ENCODE peak calls at places on chromosomes 5 and 9, in five cellular contexts. Q, R, Y, W and J are unnamed samples.

GRCh38 chr5:61735999-61736398 is 403.9 kb downstream of the ZSWIM6 start:
- DNase-seq in W (no peak), R (no peak), Q (no peak), Y (no peak), J (no peak)

GRCh38 chr5:178695560-178695959 is 34.9 kb downstream of the ZNF354A start:
- DNase-seq in W (no peak), Y (no peak), Q (no peak), R (no peak), J (no peak)

GRCh38 chr9:2018764-2019548 is 3.8 kb downstream of the SMARCA2 start:
- DNase-seq in W (no peak), Q (no peak), R (peak; percentile 22), Y (no peak), J (no peak)

GRCh38 chr5:179608131-179608581 is 15.3 kb downstream of the HNRNPH1 start:
- DNase-seq in Q (no peak), Y (no peak), R (no peak), W (no peak), J (no peak)

GRCh38 chr5:116942622-116943021 is 368.0 kb upstream of the SEMA6A start:
- DNase-seq in Y (no peak), W (no peak), R (no peak), Q (no peak), J (no peak)

GRCh38 chr9:93890436-93890935 is 64.7 kb downstream of the BARX1 start:
- DNase-seq in W (no peak), Y (no peak), Q (no peak), R (no peak), J (no peak)

GRCh38 chr9:477146-477545 is 262.5 kb downstream of the DOCK8 start:
- DNase-seq in Q (no peak), Y (no peak), W (no peak), R (no peak), J (no peak)

GRCh38 chr5:104635216-104635615 is 1072.6 kb upstream of the NUDT12 start:
- DNase-seq in R (no peak), Q (peak; percentile 3), W (no peak), Y (no peak), J (no peak)

GRCh38 chr5:63125862-63126261 is 547.2 kb downstream of the LRRC70 start:
- DNase-seq in R (no peak), Q (peak; percentile 71), W (no peak), Y (no peak), J (no peak)

GRCh38 chr9:23693374-23693773 is 132.7 kb downstream of the ELAVL2 start:
- DNase-seq in Y (no peak), Q (no peak), R (no peak), W (no peak), J (no peak)

GRCh38 chr5:220008-220407 is 1.9 kb downstream of the SDHA start:
- DNase-seq in Q (no peak), Y (no peak), W (no peak), R (peak; percentile 50), J (no peak)

GRCh38 chr5:159712672-159713071 is 203.6 kb upstream of the ADRA1B start:
- DNase-seq in Q (no peak), Y (no peak), R (no peak), W (no peak), J (no peak)

GRCh38 chr9:89815061-89815902 is 210.5 kb downstream of the GADD45G start:
- DNase-seq in Y (no peak), Q (no peak), R (no peak), W (no peak), J (no peak)

GRCh38 chr5:159319363-159319762 is 10.9 kb downstream of the IL12B start:
- DNase-seq in Y (no peak), Q (no peak), W (no peak), R (no peak), J (no peak)

GRCh38 chr5:147558826-147559225 is 49.0 kb upstream of the DPYSL3 start:
- DNase-seq in W (peak; percentile 72), Q (peak; percentile 88), Y (peak; percentile 65), R (no peak), J (no peak)

GRCh38 chr5:10246761-10247160 is 2.9 kb downstream of the ATPSCKMT start:
- DNase-seq in Y (no peak), R (no peak), Q (no peak), W (no peak), J (no peak)

GRCh38 chr5:135535820-135536801 is at the start of gene NEUROG1:
- DNase-seq in Y (no peak), Q (no peak), W (no peak), R (no peak), J (no peak)

GRCh38 chr5:107894361-107894760 is 223.6 kb upstream of the EFNA5 start:
- DNase-seq in Y (no peak), R (no peak), Q (peak; percentile 43), W (no peak), J (no peak)

GRCh38 chr5:68562308-68562707 is 346.8 kb downstream of the PIK3R1 start:
- DNase-seq in Y (peak; percentile 57), W (no peak), Q (peak; percentile 98), R (peak; percentile 20), J (no peak)

GRCh38 chr5:31987985-31988710 is 186.0 kb downstream of the GOLPH3 start:
- DNase-seq in R (no peak), W (no peak), Y (no peak), Q (peak; percentile 93), J (no peak)

GRCh38 chr9:92764381-92764987 is at the start of gene BICD2:
- DNase-seq in R (no peak), W (no peak), Y (peak; percentile 41), Q (no peak), J (no peak)

GRCh38 chr9:89623925-89624420 is 19.2 kb downstream of the GADD45G start:
- DNase-seq in W (no peak), Y (no peak), Q (no peak), R (no peak), J (peak; percentile 44)

GRCh38 chr9:69945671-69946141 is 97.9 kb upstream of the MAMDC2 start:
- DNase-seq in W (peak; percentile 64), Y (no peak), R (peak; percentile 1), Q (peak; percentile 76), J (no peak)

GRCh38 chr9:134463293-134463692 is 137.0 kb downstream of the RXRA start:
- DNase-seq in Y (no peak), Q (no peak), W (no peak), R (no peak), J (no peak)

GRCh38 chr5:156526081-156527017 is 199.4 kb downstream of the SGCD start:
- DNase-seq in Q (no peak), W (no peak), Y (no peak), R (no peak), J (no peak)

GRCh38 chr9:13139641-13140171 is 139.8 kb downstream of the MPDZ start:
- DNase-seq in Q (peak; percentile 90), R (no peak), W (no peak), Y (no peak), J (peak; percentile 15)

GRCh38 chr5:76256116-76256889 is 146.8 kb upstream of the IQGAP2 start:
- DNase-seq in W (peak; percentile 33), Y (peak; percentile 18), Q (peak; percentile 79), R (peak; percentile 83), J (peak; percentile 27)

GRCh38 chr9:77802512-77803293 is 154.6 kb upstream of the GNA14 start:
- DNase-seq in Q (no peak), R (no peak), W (no peak), Y (no peak), J (no peak)

GRCh38 chr9:89664896-89665329 is 60.1 kb downstream of the GADD45G start:
- DNase-seq in Y (no peak), R (peak; percentile 95), W (no peak), Q (no peak), J (no peak)

GRCh38 chr9:97046228-97046627 is 7.3 kb upstream of the CTSV start:
- DNase-seq in Q (peak; percentile 7), Y (no peak), R (peak; percentile 80), W (no peak), J (no peak)

GRCh38 chr9:19049872-19050636 is 827 bp downstream of the RRAGA start:
- DNase-seq in R (peak; percentile 31), Q (peak; percentile 53), W (no peak), Y (no peak), J (peak; percentile 58)

GRCh38 chr5:149450199-149450598 is 71.1 kb upstream of the IL17B start:
- DNase-seq in W (peak; percentile 73), R (peak; percentile 5), Q (peak; percentile 91), Y (peak; percentile 76), J (no peak)

GRCh38 chr9:93262537-93263310 is 78.8 kb downstream of the WNK2 start:
- DNase-seq in Q (no peak), R (peak; percentile 47), W (peak; percentile 10), Y (no peak), J (no peak)

GRCh38 chr9:136586391-136586790 is 40.5 kb upstream of the NOTCH1 start:
- DNase-seq in Q (no peak), R (no peak), Y (no peak), W (no peak), J (no peak)
- H3K27ac ChIP-seq in Q (no peak overlapping the region), R (no peak overlapping the region), Y (no peak overlapping the region), W (no peak overlapping the region), J (no peak overlapping the region)

GRCh38 chr5:119367502-119368237 is 11.9 kb downstream of the TNFAIP8 start:
- DNase-seq in Y (no peak), Q (peak; percentile 44), R (no peak), W (no peak), J (no peak)
- H3K27ac ChIP-seq in Y (no peak overlapping the region), Q (no peak overlapping the region), R (no peak overlapping the region), W (peak overlapping the region; percentile 75), J (no peak overlapping the region)

DNA sequence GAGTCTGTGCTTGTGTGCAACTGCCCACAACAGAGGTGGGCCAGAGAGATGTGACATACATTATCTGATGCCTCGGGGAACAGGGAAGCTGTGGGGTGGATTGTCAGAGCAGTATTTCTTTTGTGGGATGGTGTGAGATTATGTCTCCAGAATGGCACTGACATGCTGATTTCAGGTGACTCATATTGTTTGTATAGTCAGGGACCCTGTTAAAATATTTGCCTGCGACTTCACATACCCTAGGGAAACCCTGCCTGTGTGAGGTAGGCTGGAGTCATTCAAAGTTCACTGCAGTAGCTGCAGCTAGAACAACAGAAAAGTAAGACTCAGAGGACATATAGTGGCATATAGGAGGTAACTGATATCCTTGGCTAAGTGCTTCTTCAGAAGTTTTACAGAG is 89.2 kb downstream of the MACIR start:
- DNase-seq in Q (no peak), R (no peak), Y (no peak), W (no peak), J (no peak)
- H3K27ac ChIP-seq in Q (no peak overlapping the region), R (no peak overlapping the region), Y (no peak overlapping the region), W (no peak overlapping the region), J (no peak overlapping the region)

DNA sequence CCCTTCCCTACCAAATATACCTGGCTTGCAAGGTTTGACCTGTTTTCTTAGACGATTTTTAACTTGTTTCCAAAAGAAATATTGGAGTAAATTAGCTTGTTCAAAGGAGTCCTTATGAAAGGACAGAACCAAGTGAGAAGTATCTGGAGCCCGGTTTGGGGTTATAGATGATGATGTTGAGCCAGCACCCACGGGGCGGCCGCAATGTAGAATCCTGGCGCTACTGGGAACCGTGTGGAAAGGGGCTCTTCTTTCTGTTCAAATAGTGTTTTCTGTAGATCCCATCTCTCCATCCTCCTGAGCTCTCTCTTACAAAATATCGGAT is 517 bp upstream of the EXOSC2 start:
- DNase-seq in Q (no peak), Y (no peak), R (no peak), W (no peak), J (no peak)
- H3K27ac ChIP-seq in Q (peak overlapping the region; percentile 31), Y (peak overlapping the region; percentile 78), R (peak overlapping the region; percentile 46), W (peak overlapping the region; percentile 63), J (peak overlapping the region; percentile 71)

GRCh38 chr9:128685636-128686489 is 3.2 kb upstream of the SET start:
- DNase-seq in Q (no peak), Y (no peak), R (peak; percentile 87), W (no peak), J (no peak)
- H3K27ac ChIP-seq in Q (peak overlapping the region; percentile 10), Y (no peak overlapping the region), R (peak overlapping the region; percentile 90), W (no peak overlapping the region), J (no peak overlapping the region)